ENCODE peak calls at places on chromosomes 4 and X, in six cellular contexts. H is GM23248, F is SK-N-SH, U is IMR-90, M is H1, B is fibroblast of lung. O is an unnamed sample.

GRCh38 chr4:57100979-57101629 is 9.1 kb downstream of the IGFBP7 start:
- DNase-seq in U (no peak), H (peak), F (peak), B (no peak), M (no peak), O (no peak)

GRCh38 chr4:38242822-38243384 is 282.7 kb downstream of the PTTG2 start:
- DNase-seq in F (no peak), M (peak), U (no peak), H (no peak), B (no peak), O (no peak)

GRCh38 chr4:52106142-52106541 is 55.0 kb downstream of the SPATA18 start:
- DNase-seq in F (no peak), M (no peak), B (no peak), H (no peak), U (no peak), O (no peak)

GRCh38 chr4:99861120-99861905 is 32.9 kb downstream of the LAMTOR3 start:
- DNase-seq in M (no peak), F (no peak), H (no peak), U (no peak), B (no peak), O (no peak)

GRCh38 chr4:15963568-15963967 is 593 bp upstream of the FGFBP2 start:
- DNase-seq in U (no peak), B (no peak), H (no peak), F (peak), M (no peak), O (no peak)

GRCh38 chr4:121156822-121157769 is 7.0 kb downstream of the TNIP3 start:
- DNase-seq in F (peak), B (peak), U (peak), H (peak), M (peak), O (peak)

GRCh38 chrX:9337056-9337455 is 127.8 kb upstream of the TBL1X start:
- DNase-seq in U (peak), H (peak), M (no peak), B (peak), F (no peak), O (no peak)

GRCh38 chr4:142091085-142091513 is 454.7 kb downstream of the IL15 start:
- DNase-seq in H (peak), F (no peak), U (peak), B (peak), M (no peak), O (no peak)

GRCh38 chr4:159273126-159273438 is 170.2 kb downstream of the RAPGEF2 start:
- DNase-seq in U (no peak), F (peak), B (peak), M (no peak), H (no peak), O (no peak)

DNA sequence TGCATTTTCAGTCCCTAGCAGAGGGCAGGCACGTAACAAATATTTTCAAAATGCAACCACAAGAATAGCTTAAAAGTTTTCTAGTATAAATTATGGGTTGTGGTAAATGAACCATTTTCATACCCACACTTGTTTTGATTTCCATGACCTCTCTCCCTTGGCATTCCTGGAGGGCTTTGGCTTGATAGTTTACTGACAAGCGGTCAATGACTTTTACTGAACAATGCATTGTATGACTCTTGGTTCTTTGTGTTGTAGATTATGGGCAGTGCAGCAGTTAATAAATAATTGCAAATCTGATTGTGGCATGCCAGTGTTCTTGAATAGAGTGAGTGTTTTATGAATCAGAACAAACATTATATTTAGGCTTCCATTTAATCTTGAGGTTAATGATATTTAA is 285.2 kb upstream of the ARX start:
- DNase-seq in U (no peak), H (no peak), B (no peak), F (no peak), M (no peak), O (no peak)
- H2AFZ ChIP-seq in U (no peak), H (no peak), B (no peak), F (no peak), M (no peak), O (no peak)

DNA sequence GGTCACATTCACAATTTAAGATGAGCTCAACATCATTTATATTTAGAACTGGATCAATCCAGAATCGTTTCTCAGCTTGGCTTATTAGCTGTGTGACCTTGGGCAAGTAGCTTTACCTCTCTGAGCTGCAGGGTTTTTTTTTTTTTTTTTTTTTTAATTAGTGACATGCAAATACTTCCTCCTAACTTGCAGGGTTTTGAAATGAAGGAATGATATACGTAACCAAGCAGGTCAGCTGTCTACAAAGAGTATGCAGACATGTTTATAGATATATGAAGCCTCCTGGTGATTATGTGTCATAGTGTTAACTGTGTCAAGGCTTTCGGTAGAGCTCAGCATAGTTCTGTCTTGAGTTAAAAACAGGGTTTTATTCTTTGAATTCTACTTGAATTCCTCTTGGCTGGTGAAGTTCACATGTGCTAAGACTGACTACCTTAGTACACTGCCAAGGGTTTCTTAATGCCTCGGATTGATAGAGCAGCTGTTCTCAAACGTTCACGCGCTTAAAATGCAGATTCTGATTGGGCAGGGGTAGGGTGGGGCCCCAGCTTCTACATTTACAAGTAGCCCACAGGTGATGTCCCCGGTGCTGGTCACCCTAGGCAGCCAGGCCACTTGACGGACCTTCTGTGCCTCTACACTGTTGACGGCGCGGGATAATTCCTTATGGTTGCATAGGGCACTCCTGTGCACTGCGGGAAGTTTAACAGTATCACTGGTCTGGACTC is 645 bp upstream of the STS start:
- DNase-seq in B (no peak), F (no peak), H (peak), M (no peak), U (no peak), O (no peak)
- H2AFZ ChIP-seq in B (peak), F (no peak), H (peak), M (peak), U (peak), O (no peak)

DNA sequence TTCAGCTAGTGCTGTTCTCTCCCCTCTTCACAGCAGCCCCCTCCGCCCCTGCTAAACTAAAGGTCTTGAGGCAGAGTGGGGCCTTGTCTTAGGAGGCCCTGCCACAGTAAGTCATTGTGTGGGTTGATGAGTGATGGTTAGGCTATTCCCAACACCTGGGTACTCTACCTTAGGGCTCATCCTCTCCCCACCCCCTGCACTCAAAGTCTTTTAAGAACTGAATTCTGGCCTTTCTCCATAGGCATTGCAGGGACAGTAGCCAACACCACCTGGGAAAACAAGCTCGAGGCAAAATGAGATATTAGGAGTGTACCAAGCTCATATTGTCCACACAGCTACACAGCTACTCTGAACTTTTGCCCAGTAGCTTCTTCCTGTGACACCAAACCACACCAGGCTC is 42.5 kb downstream of the RAB40AL start:
- DNase-seq in B (no peak), U (no peak), F (no peak), M (no peak), H (no peak), O (no peak)
- H2AFZ ChIP-seq in B (no peak), U (no peak), F (no peak), M (no peak), H (no peak), O (no peak)

GRCh38 chr4:125397226-125397625 is 82.5 kb downstream of the FAT4 start:
- DNase-seq in F (no peak), H (no peak), U (no peak), M (no peak), B (no peak), O (no peak)

GRCh38 chr4:125390727-125391126 is 76.0 kb downstream of the FAT4 start:
- DNase-seq in U (no peak), F (no peak), H (no peak), M (no peak), B (peak), O (no peak)

GRCh38 chr4:125390126-125390525 is 75.4 kb downstream of the FAT4 start:
- DNase-seq in F (no peak), M (no peak), B (peak), U (peak), H (peak), O (no peak)

GRCh38 chr4:125392683-125393082 is 77.9 kb downstream of the FAT4 start:
- DNase-seq in U (no peak), M (no peak), F (no peak), B (no peak), H (no peak), O (no peak)

GRCh38 chr4:125393825-125394224 is 79.1 kb downstream of the FAT4 start:
- DNase-seq in B (no peak), H (no peak), U (no peak), M (no peak), F (no peak), O (no peak)
- H2AFZ ChIP-seq in B (no peak), H (no peak), U (no peak), M (peak), F (no peak), O (no peak)

GRCh38 chr4:140153419-140153743 is 603 bp downstream of the MAML3 start:
- DNase-seq in H (no peak), M (no peak), B (no peak), F (no peak), U (no peak), O (no peak)
- H2AFZ ChIP-seq in H (peak), M (peak), B (peak), F (peak), U (peak), O (peak)

DNA sequence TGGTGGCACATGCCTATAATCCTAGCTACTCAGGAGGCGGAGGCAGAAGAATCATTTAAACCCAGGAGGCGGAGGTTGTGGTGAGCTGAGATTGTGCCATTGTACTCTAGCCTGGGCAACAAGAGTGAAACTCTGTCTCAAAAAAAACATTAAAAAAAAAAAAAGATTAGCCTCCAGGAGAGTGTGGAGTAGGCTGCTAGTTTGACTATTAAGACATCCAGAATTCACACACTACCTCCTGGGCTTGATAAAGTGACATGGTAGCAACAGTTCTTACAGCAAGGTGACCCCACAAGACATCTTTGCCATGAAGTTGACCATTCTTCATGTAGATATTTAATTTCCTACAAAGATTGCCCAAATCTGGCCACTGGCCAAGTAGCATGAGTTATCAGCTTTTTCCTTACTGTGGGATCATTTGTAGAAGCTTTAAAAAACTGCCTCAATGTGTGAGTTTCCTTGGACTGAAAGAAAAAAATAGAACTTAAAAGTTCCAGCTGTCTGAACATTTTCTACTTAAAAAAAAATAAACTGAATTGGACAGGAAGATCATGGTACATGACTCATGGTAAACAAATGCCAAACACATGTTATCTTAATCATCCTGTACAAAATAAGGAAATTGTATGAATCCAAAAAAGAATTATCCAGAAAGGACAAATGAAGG is 35.3 kb upstream of the SPRY1 start:
- DNase-seq in U (peak), F (no peak), M (no peak), H (peak), B (peak), O (no peak)
- H2AFZ ChIP-seq in U (no peak), F (no peak), M (no peak), H (peak), B (no peak), O (no peak)

DNA sequence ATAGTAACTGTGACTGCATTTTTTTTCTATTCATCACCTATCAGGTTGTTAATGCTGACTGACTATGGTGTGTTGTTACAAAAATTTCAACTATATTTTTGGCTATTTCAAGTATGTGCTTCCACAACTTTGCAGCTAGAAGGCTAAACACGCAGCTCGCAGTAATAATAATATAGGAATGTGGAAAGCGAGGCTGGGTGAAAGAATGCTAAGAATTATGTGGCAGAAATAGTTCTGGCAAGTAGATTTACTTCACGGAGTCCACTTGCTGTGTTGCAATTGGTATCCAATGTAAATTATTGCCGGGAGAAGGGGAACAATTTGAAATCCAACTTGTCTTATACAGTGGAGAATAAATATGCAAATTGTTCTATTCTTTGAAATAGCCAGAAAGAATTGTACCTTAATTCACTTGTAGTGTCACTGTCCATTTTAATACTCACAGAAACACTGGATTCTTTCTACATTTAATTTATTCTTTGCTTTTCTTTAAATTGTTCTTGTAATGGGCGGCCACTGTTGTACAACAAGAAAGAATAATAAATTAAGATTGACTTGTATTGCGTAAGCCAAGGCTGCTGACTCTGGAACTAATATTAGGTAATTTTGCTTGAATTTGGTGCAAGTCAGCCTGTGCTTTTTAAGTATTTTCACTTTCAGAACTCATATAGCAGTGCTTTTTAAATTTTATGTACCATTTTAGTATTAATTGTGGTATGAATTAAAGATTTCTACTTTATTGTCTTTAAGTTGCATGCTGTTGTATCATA is 154.9 kb downstream of the FRMPD4 start:
- DNase-seq in M (no peak), H (no peak), B (peak), F (no peak), U (peak), O (no peak)
- H2AFZ ChIP-seq in M (no peak), H (no peak), B (no peak), F (no peak), U (no peak), O (no peak)

DNA sequence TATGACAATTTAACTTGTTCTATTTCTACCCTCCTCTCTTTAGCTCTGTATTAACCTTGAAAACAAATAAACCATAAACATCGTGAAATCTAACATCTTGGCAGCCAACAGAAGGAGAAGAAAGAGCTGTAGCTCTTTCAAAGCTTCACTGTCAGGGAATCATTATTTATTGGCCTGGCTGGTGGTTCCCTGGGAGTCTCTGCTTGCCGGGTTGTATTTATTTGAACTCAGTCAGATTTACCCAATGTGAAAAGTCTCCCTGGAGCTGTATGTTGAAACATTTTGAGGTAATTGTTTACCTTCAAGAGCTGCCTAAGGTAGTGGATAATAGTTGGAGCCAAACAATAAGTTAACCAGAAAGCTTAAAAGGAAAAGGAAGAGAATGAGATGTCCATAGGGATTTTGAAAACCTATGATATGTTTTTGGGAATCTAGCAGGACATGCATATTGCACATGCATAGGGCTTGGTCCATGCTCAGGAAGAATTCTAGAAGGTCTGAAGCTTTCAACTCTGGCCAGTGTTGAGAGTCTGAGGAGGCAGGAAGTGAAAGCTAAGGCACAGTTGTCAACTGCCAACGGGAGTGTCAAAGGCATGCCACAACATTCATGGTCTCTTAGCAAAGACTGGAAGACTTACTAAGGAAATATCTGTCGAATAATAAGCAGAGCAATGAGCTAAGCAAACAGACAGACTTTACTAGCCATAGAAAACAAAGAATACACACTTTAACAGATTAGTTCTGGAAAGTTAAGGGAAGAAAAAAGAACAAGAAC is 621.6 kb downstream of the PCDH7 start:
- DNase-seq in M (no peak), B (no peak), U (no peak), H (no peak), F (no peak), O (no peak)
- H2AFZ ChIP-seq in M (no peak), B (no peak), U (no peak), H (no peak), F (no peak), O (no peak)

O was measured in GM23338.